ENCODE peak calls at places on chromosomes 3 and 15, in four cellular contexts. S, A, T and D are unnamed samples.

GRCh38 chr15:99172171-99172570 is 67.3 kb downstream of the SYNM start:
- DNase-seq in S (no peak), A (no peak), T (no peak), D (no peak)

GRCh38 chr3:169239756-169240155 is 423.8 kb downstream of the MECOM start:
- DNase-seq in S (no peak), A (no peak), T (no peak), D (no peak)

GRCh38 chr15:42154576-42155355 is 1.7 kb downstream of the PLA2G4F start:
- DNase-seq in S (no peak), A (no peak), T (no peak), D (no peak)

GRCh38 chr3:160754371-160754854 is 1.6 kb upstream of the PPM1L start:
- DNase-seq in S (peak; percentile 32), A (peak; percentile 30), T (peak; percentile 7), D (peak; percentile 39)

GRCh38 chr3:15261274-15261673 is 55.2 kb downstream of the CAPN7 start:
- DNase-seq in S (no peak), A (no peak), T (peak; percentile 3), D (peak; percentile 55)

GRCh38 chr3:42900731-42901420 is 5.1 kb upstream of the ZNF662 start:
- DNase-seq in S (peak; percentile 35), A (no peak), T (no peak), D (no peak)

GRCh38 chr3:62525276-62525675 is 151.9 kb upstream of the FEZF2 start:
- DNase-seq in S (no peak), A (peak; percentile 39), T (no peak), D (no peak)

GRCh38 chr3:14780927-14781507 is 37.7 kb upstream of the FGD5 start:
- DNase-seq in S (peak; percentile 69), A (peak; percentile 50), T (no peak), D (peak; percentile 62)

GRCh38 chr3:120506828-120507774 is 56.3 kb upstream of the FSTL1 start:
- DNase-seq in S (no peak), A (no peak), T (peak; percentile 75), D (peak; percentile 50)

GRCh38 chr3:192675958-192676649 is 51.2 kb downstream of the FGF12 start:
- DNase-seq in S (no peak), A (no peak), T (no peak), D (no peak)

GRCh38 chr3:44682182-44682896 is 30.1 kb upstream of the ZNF502 start:
- DNase-seq in S (no peak), A (no peak), T (no peak), D (no peak)

GRCh38 chr3:71721721-71722157 is 3.5 kb downstream of the EIF4E3 start:
- DNase-seq in S (no peak), A (no peak), T (no peak), D (no peak)

GRCh38 chr3:77328631-77329030 is 288.7 kb downstream of the ROBO2 start:
- DNase-seq in S (no peak), A (no peak), T (no peak), D (no peak)

GRCh38 chr3:50272911-50273688 is 4.2 kb downstream of the SEMA3B start:
- DNase-seq in S (peak; percentile 93), A (peak; percentile 93), T (peak; percentile 95), D (peak; percentile 92)

GRCh38 chr3:128572644-128573105 is 77.9 kb downstream of the RPN1 start:
- DNase-seq in S (no peak), A (no peak), T (no peak), D (peak; percentile 17)

GRCh38 chr3:31732548-31732947 is 199.8 kb downstream of the STT3B start:
- DNase-seq in S (no peak), A (no peak), T (no peak), D (no peak)

GRCh38 chr3:31735667-31736066 is 202.9 kb downstream of the STT3B start:
- DNase-seq in S (no peak), A (no peak), T (no peak), D (no peak)

GRCh38 chr3:31729082-31729481 is 196.4 kb downstream of the STT3B start:
- DNase-seq in S (no peak), A (no peak), T (no peak), D (no peak)

GRCh38 chr3:31729573-31729972 is 196.8 kb downstream of the STT3B start:
- DNase-seq in S (no peak), A (no peak), T (no peak), D (no peak)

DNA sequence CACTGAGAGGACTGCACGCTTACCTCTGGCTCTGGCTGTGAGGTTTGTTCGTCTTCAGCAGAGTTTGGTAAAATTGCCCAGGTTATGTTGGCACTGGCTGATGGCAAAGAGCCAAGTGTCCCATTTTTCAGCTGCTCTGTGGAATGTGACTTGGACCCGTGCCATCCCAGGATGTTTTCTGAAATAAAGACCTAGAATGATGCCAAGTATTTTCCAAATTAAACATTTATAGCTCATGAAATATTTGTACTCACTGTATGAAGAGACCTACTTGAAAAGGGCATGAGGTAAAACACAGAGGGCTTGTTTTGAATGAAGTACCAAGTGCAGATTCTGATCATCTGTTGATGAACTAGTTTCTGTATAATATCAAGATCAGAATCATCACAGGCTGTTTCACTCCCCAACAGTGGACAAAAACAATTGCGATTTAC is 200.5 kb downstream of the STT3B start:
- DNase-seq in S (peak; percentile 65), A (no peak), T (peak; percentile 9), D (no peak)
- TF ChIP-seq EP300 in S (no peak), A (no peak), T (no peak), D (no peak)

GRCh38 chr3:149001727-149002126 is 10.4 kb downstream of the GYG1 start:
- DNase-seq in S (no peak), A (no peak), T (no peak), D (no peak)

GRCh38 chr3:149004622-149005021 is 13.3 kb downstream of the GYG1 start:
- DNase-seq in S (no peak), A (no peak), T (no peak), D (no peak)

GRCh38 chr3:149000207-149000745 is 8.9 kb downstream of the GYG1 start:
- DNase-seq in S (no peak), A (no peak), T (no peak), D (no peak)

GRCh38 chr3:149005424-149005823 is 14.1 kb downstream of the GYG1 start:
- DNase-seq in S (no peak), A (no peak), T (no peak), D (no peak)

GRCh38 chr3:149003653-149004305 is 12.4 kb downstream of the GYG1 start:
- DNase-seq in S (no peak), A (no peak), T (no peak), D (no peak)
- H3K4me1 ChIP-seq in S (peaks cover 40% of the 10 kb centered on the region), A (peaks cover 6% of the 10 kb centered on the region), T (no peaks in the 10 kb centered on the region), D (peaks cover 10% of the 10 kb centered on the region)

GRCh38 chr3:131743126-131743525 is 240.4 kb upstream of the MRPL3 start:
- DNase-seq in S (no peak), A (no peak), T (no peak), D (no peak)
- TF ChIP-seq EP300 in S (no peak), A (no peak), T (no peak), D (no peak)

GRCh38 chr15:66153549-66154415 is 99.8 kb downstream of the MEGF11 start:
- DNase-seq in S (no peak), A (no peak), T (no peak), D (no peak)

GRCh38 chr15:66152650-66153049 is 100.9 kb downstream of the MEGF11 start:
- DNase-seq in S (no peak), A (no peak), T (no peak), D (no peak)

GRCh38 chr15:66154581-66154980 is 99.0 kb downstream of the MEGF11 start:
- DNase-seq in S (no peak), A (no peak), T (no peak), D (no peak)

GRCh38 chr15:66155065-66155464 is 98.5 kb downstream of the MEGF11 start:
- DNase-seq in S (no peak), A (no peak), T (no peak), D (no peak)

DNA sequence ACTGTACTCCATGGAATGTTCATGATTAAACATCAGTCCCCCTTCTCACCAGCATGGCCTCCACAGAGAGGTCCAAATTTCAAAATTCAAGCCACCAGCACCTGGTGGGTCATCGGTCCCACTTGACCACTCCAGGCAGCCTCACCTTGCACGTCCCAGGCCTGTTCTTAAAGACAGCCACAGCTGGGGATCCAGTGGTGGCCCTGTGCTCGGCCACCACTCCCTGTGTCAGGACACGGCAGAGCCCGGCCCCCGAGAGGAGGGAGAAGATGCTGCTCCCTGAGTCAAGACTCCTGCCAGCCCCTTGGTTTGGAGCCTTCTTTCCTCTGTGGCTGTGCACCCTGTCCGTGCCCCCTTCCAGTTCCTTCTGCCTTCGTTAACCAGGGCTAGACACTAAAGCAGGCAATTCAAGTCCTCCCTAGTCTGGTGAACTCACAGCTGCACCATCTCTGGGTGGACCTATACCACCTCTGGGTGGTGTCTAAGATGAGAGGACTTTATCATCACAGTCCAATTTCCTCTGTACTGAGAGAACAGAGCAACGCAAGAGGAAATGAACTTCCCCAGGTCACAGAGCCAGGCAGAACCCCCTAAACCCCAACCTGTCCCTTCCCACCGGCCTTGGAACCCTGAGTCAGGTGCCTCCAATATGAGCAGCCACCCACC is 97.1 kb downstream of the MEGF11 start:
- DNase-seq in S (no peak), A (no peak), T (no peak), D (no peak)
- H3K4me1 ChIP-seq in S (no peaks in the 10 kb centered on the region), A (no peaks in the 10 kb centered on the region), T (no peaks in the 10 kb centered on the region), D (no peaks in the 10 kb centered on the region)

GRCh38 chr3:150635076-150635475 is 32.0 kb downstream of the SELENOT start:
- DNase-seq in S (no peak), A (no peak), T (no peak), D (no peak)

GRCh38 chr3:150627557-150627956 is 24.4 kb downstream of the SELENOT start:
- DNase-seq in S (no peak), A (no peak), T (no peak), D (no peak)

GRCh38 chr3:150635526-150635925 is 32.4 kb downstream of the SELENOT start:
- DNase-seq in S (no peak), A (no peak), T (no peak), D (no peak)

GRCh38 chr3:150636258-150636657 is 33.1 kb downstream of the SELENOT start:
- DNase-seq in S (no peak), A (no peak), T (no peak), D (no peak)

GRCh38 chr3:150631515-150632221 is 28.5 kb downstream of the SELENOT start:
- DNase-seq in S (no peak), A (no peak), T (no peak), D (no peak)
- TF ChIP-seq EP300 in S (no peak), A (no peak), T (no peak), D (no peak)

DNA sequence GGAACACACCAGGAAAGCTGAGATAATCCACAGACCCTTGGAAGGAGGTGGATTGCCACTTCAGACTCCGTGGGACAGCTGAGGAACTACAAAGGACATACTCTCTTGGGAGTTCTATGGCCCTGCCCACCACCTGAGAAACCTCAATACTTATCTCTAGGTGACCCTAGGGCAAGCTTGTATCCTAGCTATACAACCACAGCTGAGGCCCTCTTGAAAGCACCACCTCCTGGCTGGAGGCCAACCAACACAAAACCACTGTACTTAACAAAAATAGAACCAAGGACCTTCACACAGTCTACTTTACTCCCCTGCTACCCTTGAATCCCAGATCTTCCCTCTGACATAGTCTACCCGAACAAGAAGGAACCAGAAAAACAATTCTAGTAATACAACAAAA is 60.7 kb upstream of the TRIM42 start:
- DNase-seq in S (no peak), A (no peak), T (no peak), D (no peak)
- H3K4me1 ChIP-seq in S (no peaks in the 10 kb centered on the region), A (no peaks in the 10 kb centered on the region), T (no peaks in the 10 kb centered on the region), D (no peaks in the 10 kb centered on the region)

GRCh38 chr3:149174901-149175300 is 45.5 kb downstream of the HPS3 start:
- DNase-seq in S (no peak), A (no peak), T (no peak), D (no peak)

GRCh38 chr3:149177122-149177521 is 44.5 kb downstream of the CP start:
- DNase-seq in S (no peak), A (no peak), T (no peak), D (no peak)

GRCh38 chr3:149179225-149179624 is 42.4 kb downstream of the CP start:
- DNase-seq in S (no peak), A (no peak), T (no peak), D (no peak)

GRCh38 chr3:149181179-149181578 is 40.5 kb downstream of the CP start:
- DNase-seq in S (no peak), A (no peak), T (no peak), D (no peak)

GRCh38 chr3:149180057-149180573 is 41.5 kb downstream of the CP start:
- DNase-seq in S (peak; percentile 44), A (peak; percentile 85), T (peak; percentile 98), D (peak; percentile 61)
- TF ChIP-seq EP300 in S (no peak), A (no peak), T (peak; percentile 72), D (no peak)